ENCODE peak calls at places on chromosome 20, in six cellular contexts. B is CD4-positive, alpha-beta T cell; T is left lung; M is GM12878; K is heart right ventricle; Y is fibroblast of mammary gland. O is an unnamed sample.

GRCh38 chr20:61759286-61760065 is 306.2 kb downstream of the TAF4 start:
- DNase-seq in B (no peak), T (peak), M (no peak), K (no peak), Y (no peak), O (no peak)

GRCh38 chr20:1469925-1470571 is 3.4 kb upstream of the NSFL1C start:
- DNase-seq in B (no peak), T (peak), M (peak), K (peak), Y (peak), O (no peak)

GRCh38 chr20:34088871-34089479 is 23.1 kb downstream of the EIF2S2 start:
- DNase-seq in B (no peak), T (no peak), M (no peak), K (no peak), Y (no peak), O (no peak)

GRCh38 chr20:44056010-44056698 is 130.8 kb downstream of the JPH2 start:
- DNase-seq in B (peak), T (no peak), M (no peak), K (no peak), Y (no peak), O (peak)

GRCh38 chr20:58980711-58981563 is at the start of gene NELFCD:
- DNase-seq in B (peak), T (peak), M (no peak), K (peak), Y (peak), O (peak)

GRCh38 chr20:35151739-35152138 is 4.6 kb upstream of the EDEM2 start:
- DNase-seq in B (no peak), T (no peak), M (no peak), K (no peak), Y (peak), O (no peak)

GRCh38 chr20:34022154-34022842 is 28.6 kb downstream of the RALY start:
- DNase-seq in B (no peak), T (no peak), M (peak), K (no peak), Y (peak), O (no peak)

GRCh38 chr20:41365785-41366545 is 653 bp downstream of the EMILIN3 start:
- DNase-seq in B (no peak), T (no peak), M (no peak), K (no peak), Y (no peak), O (no peak)

GRCh38 chr20:5205348-5206210 is 78.8 kb downstream of the CDS2 start:
- DNase-seq in B (peak), T (peak), M (no peak), K (peak), Y (peak), O (peak)

GRCh38 chr20:1971893-1972586 is 21.8 kb downstream of the PDYN start:
- DNase-seq in B (no peak), T (no peak), M (no peak), K (no peak), Y (no peak), O (no peak)

GRCh38 chr20:47661714-47662113 is 123.6 kb downstream of the SULF2 start:
- DNase-seq in B (no peak), T (no peak), M (no peak), K (no peak), Y (no peak), O (no peak)

GRCh38 chr20:11376998-11377397 is 540.7 kb upstream of the BTBD3 start:
- DNase-seq in B (no peak), T (no peak), M (no peak), K (no peak), Y (peak), O (no peak)

GRCh38 chr20:53623454-53624206 is 30.0 kb upstream of the ZNF217 start:
- DNase-seq in B (peak), T (peak), M (peak), K (peak), Y (peak), O (peak)

GRCh38 chr20:16675165-16675564 is 54.7 kb upstream of the SNRPB2 start:
- DNase-seq in B (no peak), T (no peak), M (no peak), K (no peak), Y (no peak), O (no peak)

GRCh38 chr20:33005132-33005566 is 916 bp upstream of the SUN5 start:
- DNase-seq in B (no peak), T (no peak), M (no peak), K (no peak), Y (peak), O (no peak)

GRCh38 chr20:61628901-61629300 is 376.8 kb downstream of the CDH4 start:
- DNase-seq in B (no peak), T (no peak), M (no peak), K (no peak), Y (no peak), O (no peak)

GRCh38 chr20:61770203-61770602 is 295.5 kb downstream of the TAF4 start:
- DNase-seq in B (no peak), T (no peak), M (no peak), K (no peak), Y (no peak), O (no peak)

GRCh38 chr20:32312718-32313424 is 35.4 kb downstream of the KIF3B start:
- DNase-seq in B (no peak), T (no peak), M (no peak), K (no peak), Y (no peak), O (no peak)

GRCh38 chr20:52191132-52191435 is 495 bp downstream of the ZFP64 start:
- DNase-seq in B (no peak), T (peak), M (no peak), K (no peak), Y (peak), O (no peak)

GRCh38 chr20:9744551-9744950 is 94.3 kb downstream of the PAK5 start:
- DNase-seq in B (no peak), T (no peak), M (no peak), K (no peak), Y (no peak), O (no peak)

GRCh38 chr20:33076662-33077398 is 2.6 kb upstream of the BPIFB4 start:
- DNase-seq in B (no peak), T (no peak), M (no peak), K (no peak), Y (no peak), O (no peak)

GRCh38 chr20:39019805-39020325 is 57.7 kb downstream of the DHX35 start:
- DNase-seq in B (no peak), T (no peak), M (peak), K (no peak), Y (peak), O (no peak)

GRCh38 chr20:57022306-57022705 is 244.1 kb downstream of the BMP7 start:
- DNase-seq in B (no peak), T (no peak), M (no peak), K (no peak), Y (no peak), O (no peak)
- TF ChIP-seq CTCF in B (no peak), T (no peak), M (no peak), K (no peak), Y (no peak), O (no peak)

GRCh38 chr20:40323411-40323810 is 365.6 kb downstream of the MAFB start:
- DNase-seq in B (no peak), T (peak), M (no peak), K (no peak), Y (no peak), O (peak)

GRCh38 chr20:40331249-40331648 is 357.8 kb downstream of the MAFB start:
- DNase-seq in B (no peak), T (no peak), M (no peak), K (no peak), Y (no peak), O (no peak)

GRCh38 chr20:40325006-40325563 is 364.0 kb downstream of the MAFB start:
- DNase-seq in B (no peak), T (no peak), M (no peak), K (no peak), Y (no peak), O (no peak)

GRCh38 chr20:40322941-40323340 is 366.1 kb downstream of the MAFB start:
- DNase-seq in B (no peak), T (no peak), M (no peak), K (no peak), Y (no peak), O (no peak)

DNA sequence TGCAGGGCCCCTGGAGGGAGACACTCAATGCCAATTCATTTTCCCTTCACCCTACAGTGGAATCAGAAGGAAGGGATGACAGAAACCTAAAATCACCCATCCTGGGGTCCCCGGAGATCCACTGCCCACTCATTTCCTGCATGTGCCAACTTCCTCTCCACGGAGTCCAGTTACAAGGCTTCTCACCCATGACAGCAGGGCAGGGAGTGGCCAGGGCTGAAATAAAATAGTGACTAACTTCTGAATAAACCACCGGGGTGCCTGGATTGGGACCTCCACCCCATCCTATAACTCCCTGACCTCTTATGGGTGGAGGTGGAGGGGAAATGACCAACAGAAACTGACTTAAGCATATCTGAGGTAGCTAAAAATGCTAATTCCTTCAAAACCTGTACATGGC is 362.2 kb downstream of the MAFB start:
- DNase-seq in B (no peak), T (no peak), M (no peak), K (no peak), Y (peak), O (peak)
- TF ChIP-seq CTCF in B (no peak), T (no peak), M (no peak), K (no peak), Y (no peak), O (no peak)

DNA sequence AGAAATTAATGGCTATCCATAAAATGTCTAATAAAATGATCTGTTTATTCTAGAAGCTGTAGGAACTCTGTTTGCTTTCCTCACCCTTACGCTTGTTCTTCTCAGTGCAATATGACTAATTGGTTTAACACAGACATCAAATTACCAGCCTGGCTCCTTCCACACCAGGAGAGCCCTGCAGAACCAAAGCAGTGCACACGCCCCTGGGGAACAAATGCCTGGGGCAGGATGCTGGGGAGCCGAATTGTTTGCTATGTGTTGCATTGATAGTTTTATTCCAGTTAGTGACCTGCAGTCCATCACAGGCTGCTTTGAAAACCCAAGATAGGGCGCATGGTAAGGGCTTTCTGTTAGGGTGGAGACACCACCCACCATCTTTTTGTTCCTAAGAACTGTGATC is 126.4 kb upstream of the CD93 start:
- DNase-seq in B (no peak), T (no peak), M (no peak), K (no peak), Y (no peak), O (no peak)
- TF ChIP-seq CTCF in B (no peak), T (no peak), M (no peak), K (no peak), Y (no peak), O (no peak)

DNA sequence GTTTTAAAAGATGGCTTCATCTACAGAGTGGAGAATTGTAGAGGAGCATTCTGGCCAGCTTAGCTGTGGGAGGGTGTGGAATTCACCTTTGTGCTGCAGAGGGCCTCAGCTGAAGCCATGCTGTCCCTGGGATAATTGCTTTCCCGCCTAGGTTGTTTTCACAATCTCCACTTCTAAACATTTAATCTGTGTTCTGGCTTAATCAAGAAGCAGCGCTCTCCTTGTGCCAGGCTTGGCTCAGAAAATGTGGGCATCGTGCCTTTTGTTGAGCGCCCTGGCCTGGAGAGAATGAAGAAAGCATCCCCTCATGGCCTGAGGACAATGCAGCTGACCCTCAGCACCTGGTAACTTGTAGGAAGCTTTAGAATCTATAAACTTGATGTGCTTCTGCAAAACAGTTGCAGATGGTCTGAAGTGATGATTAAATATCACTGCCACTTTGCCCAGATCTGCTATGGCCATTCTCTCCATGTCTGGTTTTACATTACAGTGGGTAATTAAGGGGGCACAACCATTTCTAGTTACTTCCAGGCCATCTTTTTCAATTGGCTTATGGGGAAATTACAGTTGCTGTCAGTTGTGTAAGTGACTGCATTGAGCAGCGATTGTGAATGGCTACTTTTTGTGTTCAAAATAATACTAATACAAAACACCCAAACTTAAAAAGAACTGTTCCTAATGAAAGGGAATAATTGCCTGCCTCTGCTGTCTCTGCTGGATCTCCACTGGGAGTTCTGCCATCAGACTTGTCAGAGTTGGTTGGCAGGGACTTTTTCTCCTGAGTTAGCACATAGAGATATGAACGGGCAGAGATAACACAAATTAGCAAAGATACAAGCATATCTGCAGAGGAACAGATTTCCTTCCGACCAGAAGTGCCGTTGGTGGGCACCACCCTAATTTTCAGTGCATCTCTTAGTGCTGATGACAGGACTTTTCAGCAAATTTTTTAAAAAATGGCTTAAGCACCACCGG is 18.4 kb downstream of the CTNNBL1 start:
- DNase-seq in B (no peak), T (no peak), M (no peak), K (peak), Y (no peak), O (no peak)
- TF ChIP-seq CTCF in B (no peak), T (no peak), M (no peak), K (peak), Y (no peak), O (no peak)

DNA sequence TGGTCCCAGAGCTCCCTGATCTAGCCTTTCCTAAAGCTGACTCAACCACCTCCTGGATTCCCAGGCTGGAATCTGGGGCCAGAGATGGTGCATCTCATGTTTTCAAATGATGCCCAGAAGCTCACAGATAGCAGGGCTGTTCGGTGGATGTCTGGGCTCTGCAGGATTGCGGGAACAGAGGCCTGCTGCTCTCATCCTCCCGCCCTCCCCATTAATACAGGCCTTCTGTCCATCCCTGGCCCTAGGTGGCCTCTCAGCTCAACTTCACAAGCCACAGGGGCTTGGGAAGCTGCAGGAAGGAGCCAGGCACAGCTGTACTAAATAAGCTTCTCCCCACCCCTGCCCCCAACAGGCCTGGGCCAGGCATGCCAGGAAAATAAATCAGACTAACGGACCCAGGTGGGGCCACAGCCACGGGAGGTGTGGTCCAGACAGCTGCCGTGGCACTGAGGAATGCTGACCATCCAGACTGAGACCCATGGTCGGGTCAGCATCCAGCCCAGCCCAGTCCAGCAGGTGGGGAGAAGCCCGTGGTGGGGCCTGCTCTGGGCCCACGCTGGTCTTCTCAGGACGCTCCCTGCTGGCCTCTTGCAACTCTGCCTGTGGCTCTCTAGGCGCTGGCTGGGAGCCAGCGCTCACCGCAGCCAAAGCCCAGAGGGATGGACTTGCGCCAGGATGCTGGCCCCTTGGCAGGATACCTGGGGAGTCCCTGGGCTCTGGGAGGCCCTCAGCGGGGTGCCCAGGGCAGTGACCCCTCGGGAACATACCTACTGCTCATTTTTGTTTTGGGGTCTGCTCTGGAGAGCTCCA is 8.5 kb upstream of the YTHDF1 start:
- DNase-seq in B (no peak), T (no peak), M (no peak), K (peak), Y (peak), O (no peak)
- TF ChIP-seq CTCF in B (no peak), T (no peak), M (no peak), K (peak), Y (peak), O (no peak)

DNA sequence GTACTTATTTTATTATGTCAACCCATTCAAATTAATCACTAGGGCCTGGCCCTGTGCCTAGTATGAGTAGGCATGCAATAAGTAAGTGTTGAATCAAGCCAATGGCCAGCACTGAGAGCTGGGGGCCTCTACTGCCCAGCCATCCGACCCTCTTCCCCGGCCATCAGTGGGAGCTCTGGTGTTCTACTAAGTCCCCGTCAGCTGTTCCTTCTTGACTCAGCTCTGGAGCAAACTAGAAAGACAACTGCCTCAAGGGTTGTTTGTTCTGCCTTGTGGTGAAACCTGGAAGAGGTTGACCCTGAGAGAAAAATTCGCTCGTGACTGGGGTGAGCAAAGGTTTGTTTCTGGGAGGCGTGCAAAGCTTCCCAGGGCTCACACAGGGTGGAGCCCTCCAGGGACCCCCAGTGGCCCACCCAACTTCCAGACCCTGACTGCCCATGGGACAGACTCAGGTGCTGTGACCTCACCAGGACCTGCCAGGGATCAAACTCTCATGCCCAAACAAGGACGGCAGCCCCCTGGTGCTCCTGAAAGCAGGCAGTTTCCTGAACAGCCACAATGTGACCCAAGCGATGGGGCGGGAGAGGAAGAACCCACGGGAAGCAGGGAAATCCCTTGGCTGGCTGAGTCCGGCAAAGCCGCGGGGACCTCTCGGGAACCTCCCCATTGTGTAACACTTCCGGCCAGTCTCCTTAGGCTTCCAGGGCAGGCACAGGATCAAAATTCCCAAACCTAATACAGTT is 50.4 kb downstream of the BANF2 start:
- DNase-seq in B (no peak), T (peak), M (no peak), K (peak), Y (peak), O (no peak)
- TF ChIP-seq CTCF in B (no peak), T (no peak), M (no peak), K (no peak), Y (no peak), O (no peak)

DNA sequence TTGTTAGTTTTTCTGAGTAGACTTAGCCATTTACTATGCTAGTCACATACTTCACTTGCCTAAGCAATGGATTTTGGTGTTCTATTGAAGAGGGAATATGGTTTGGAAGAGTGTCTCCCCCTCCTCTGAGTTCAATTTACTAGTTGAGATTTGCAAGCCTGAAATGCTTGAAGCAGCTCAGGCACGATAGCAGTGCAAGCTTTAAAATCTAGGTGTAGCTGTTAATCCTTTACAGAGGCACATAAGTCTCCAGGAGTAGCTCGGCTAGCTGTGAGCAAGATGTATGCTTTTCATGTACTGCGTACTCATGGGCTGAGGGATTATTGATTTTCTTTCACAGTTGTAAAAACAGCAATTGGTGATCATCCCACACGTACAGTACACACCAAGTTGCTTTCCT is 745 bp downstream of the FLRT3 start:
- DNase-seq in B (no peak), T (no peak), M (no peak), K (no peak), Y (peak), O (no peak)
- TF ChIP-seq CTCF in B (no peak), T (no peak), M (no peak), K (no peak), Y (no peak), O (no peak)

DNA sequence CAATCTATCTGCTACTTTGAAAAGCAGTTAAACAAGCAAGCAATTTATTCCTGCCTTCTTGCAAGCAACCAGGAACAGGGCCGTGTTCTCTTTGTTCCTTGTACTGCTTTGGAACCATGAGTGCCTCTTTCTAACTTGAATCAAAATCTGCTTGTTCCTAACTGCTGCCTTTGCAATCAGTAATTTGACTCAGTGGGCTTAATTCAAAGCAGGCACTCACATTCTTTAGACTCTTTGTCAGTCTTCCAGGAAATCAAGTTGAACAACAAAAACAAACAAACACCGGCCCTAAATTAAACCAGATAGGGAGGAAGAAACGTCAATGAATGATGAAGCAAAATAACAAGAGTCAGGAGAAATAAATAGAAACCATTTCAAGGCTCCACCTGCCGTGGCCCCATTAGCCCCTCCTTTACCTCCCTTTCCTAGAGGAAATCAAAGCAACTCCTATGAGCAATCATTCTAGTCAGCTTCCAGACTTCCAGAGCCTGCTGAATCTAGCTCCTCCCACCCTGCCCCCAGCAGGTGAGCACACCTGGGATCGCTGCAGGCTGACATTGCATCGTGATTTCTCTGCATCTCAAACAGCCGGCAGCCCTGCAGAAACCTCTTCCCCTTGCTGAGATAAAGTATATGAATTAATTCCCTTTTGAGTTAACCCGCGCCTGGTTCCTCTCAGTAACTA is 582.2 kb upstream of the FLRT3 start:
- DNase-seq in B (no peak), T (peak), M (no peak), K (no peak), Y (peak), O (no peak)
- TF ChIP-seq CTCF in B (no peak), T (no peak), M (no peak), K (no peak), Y (no peak), O (no peak)

O was measured in CD14-positive monocyte.